ENCODE peak calls at places on chromosomes 3 and 15, in four cellular contexts. S is foreskin fibroblast, R is upper lobe of right lung, W is Calu3. P is an unnamed sample.

GRCh38 chr3:139758654-139759291 is 81.0 kb upstream of the NMNAT3 start:
- DNase-seq in W (no peak), R (no peak), S (peak; percentile 14), P (no peak)

GRCh38 chr3:171813897-171814460 is 3.7 kb upstream of the PLD1 start:
- DNase-seq in R (no peak), W (no peak), S (no peak), P (no peak)

GRCh38 chr3:37814547-37814946 is 47.1 kb upstream of the CTDSPL start:
- DNase-seq in R (no peak), S (no peak), W (no peak), P (peak; percentile 24)

GRCh38 chr3:98902341-98902740 is 846 bp upstream of the DCBLD2 start:
- DNase-seq in R (no peak), W (no peak), S (no peak), P (no peak)

GRCh38 chr3:177041021-177041729 is 156.1 kb downstream of the TBL1XR1 start:
- DNase-seq in W (no peak), R (no peak), S (peak; percentile 16), P (no peak)

GRCh38 chr3:183308746-183309145 is 55.7 kb downstream of the B3GNT5 start:
- DNase-seq in W (no peak), S (no peak), R (no peak), P (no peak)

GRCh38 chr3:143751643-143752178 is 96.6 kb downstream of the SLC9A9 start:
- DNase-seq in R (no peak), W (no peak), S (no peak), P (no peak)

GRCh38 chr3:135503429-135504083 is 462.0 kb upstream of the PPP2R3A start:
- DNase-seq in W (peak; percentile 91), S (peak; percentile 82), R (peak; percentile 79), P (peak; percentile 71)

GRCh38 chr15:43513550-43513949 is 3.9 kb upstream of the MAP1A start:
- DNase-seq in R (no peak), S (peak; percentile 51), W (no peak), P (peak; percentile 18)

GRCh38 chr3:100880072-100880471 is 113.1 kb downstream of the ABI3BP start:
- DNase-seq in R (no peak), W (no peak), S (peak; percentile 52), P (no peak)

GRCh38 chr3:4709336-4709735 is 216.2 kb downstream of the ITPR1 start:
- DNase-seq in R (no peak), S (peak; percentile 79), W (no peak), P (peak; percentile 54)

GRCh38 chr3:169836942-169837275 is 24.2 kb upstream of the LRRC34 start:
- DNase-seq in R (no peak), S (peak; percentile 87), W (no peak), P (peak; percentile 6)

GRCh38 chr15:90749754-90750153 is 32.6 kb downstream of the BLM start:
- DNase-seq in S (no peak), W (no peak), R (no peak), P (no peak)

GRCh38 chr3:16945330-16945729 is 60.6 kb downstream of the PLCL2 start:
- DNase-seq in R (no peak), S (peak; percentile 42), W (no peak), P (peak; percentile 22)

GRCh38 chr15:38721549-38721948 is 156.9 kb upstream of the RASGRP1 start:
- DNase-seq in W (no peak), S (peak; percentile 53), R (no peak), P (peak; percentile 42)

GRCh38 chr3:14267976-14268375 is 89.4 kb downstream of the LSM3 start:
- DNase-seq in S (no peak), W (no peak), R (no peak), P (peak; percentile 12)

GRCh38 chr3:8204846-8205624 is 296.6 kb upstream of the LMCD1 start:
- DNase-seq in R (no peak), W (no peak), S (peak; percentile 86), P (no peak)

GRCh38 chr3:127034990-127035652 is 52.2 kb downstream of the PLXNA1 start:
- DNase-seq in S (no peak), R (peak; percentile 49), W (no peak), P (no peak)

GRCh38 chr15:34951993-34952392 is 17.5 kb downstream of the AQR start:
- DNase-seq in S (peak; percentile 73), R (no peak), W (no peak), P (peak; percentile 13)

GRCh38 chr3:188855690-188856089 is 316.1 kb upstream of the TPRG1 start:
- DNase-seq in R (no peak), S (no peak), W (no peak), P (no peak)

GRCh38 chr3:127694467-127695215 is 21.9 kb downstream of the ABTB1 start:
- DNase-seq in R (peak; percentile 69), S (peak; percentile 37), W (peak; percentile 92), P (peak; percentile 13)

GRCh38 chr3:182808041-182808765 is 14.9 kb downstream of the ATP11B start:
- DNase-seq in S (no peak), R (no peak), W (no peak), P (no peak)

GRCh38 chr3:137163241-137163916 is 205.6 kb downstream of the IL20RB start:
- DNase-seq in S (no peak), W (no peak), R (no peak), P (no peak)

GRCh38 chr3:20683912-20684311 is 497.9 kb upstream of the SGO1 start:
- DNase-seq in W (no peak), R (no peak), S (peak; percentile 81), P (peak; percentile 61)

GRCh38 chr3:20680990-20681628 is 495.1 kb upstream of the SGO1 start:
- DNase-seq in S (peak; percentile 33), R (no peak), W (no peak), P (no peak)

GRCh38 chr3:20682573-20682972 is 496.6 kb upstream of the SGO1 start:
- DNase-seq in W (no peak), R (no peak), S (no peak), P (no peak)
- TF ChIP-seq CTCF in W (no peak), R (no peak), S (no peak), P (no peak)

DNA sequence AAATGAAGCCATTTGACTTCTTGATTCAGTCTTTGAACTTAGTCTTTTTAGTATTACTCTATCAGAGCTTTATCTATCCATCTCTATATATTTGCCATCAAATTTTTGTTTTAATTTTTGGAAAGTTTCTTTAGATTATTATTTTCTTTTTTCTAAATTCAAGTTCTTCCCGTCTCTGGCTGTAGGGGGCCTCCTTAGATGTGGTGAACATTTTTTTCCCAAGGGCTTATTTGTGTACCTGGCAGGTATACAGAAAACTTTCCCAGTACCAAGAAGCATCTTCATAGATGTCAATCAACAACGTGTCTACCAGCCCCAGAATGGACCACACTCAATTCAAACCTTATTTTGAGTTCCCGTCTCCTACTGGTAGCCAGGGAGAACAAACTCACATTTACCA is 486.8 kb upstream of the CNTN4 start:
- DNase-seq in W (no peak), R (no peak), S (no peak), P (no peak)
- TF ChIP-seq CTCF in W (no peak), R (no peak), S (no peak), P (peak; percentile 23)

GRCh38 chr3:26280517-26280916 is 342.1 kb upstream of the LRRC3B start:
- DNase-seq in R (no peak), W (no peak), S (no peak), P (no peak)
- TF ChIP-seq CTCF in R (no peak), W (no peak), S (no peak), P (no peak)

GRCh38 chr15:101723874-101724674 is at the start of gene TARS3:
- DNase-seq in W (peak; percentile 91), R (peak; percentile 99), S (peak; percentile 96), P (peak; percentile 79)
- TF ChIP-seq CTCF in W (no peak), R (peak; percentile 9), S (no peak), P (peak; percentile 19)

DNA sequence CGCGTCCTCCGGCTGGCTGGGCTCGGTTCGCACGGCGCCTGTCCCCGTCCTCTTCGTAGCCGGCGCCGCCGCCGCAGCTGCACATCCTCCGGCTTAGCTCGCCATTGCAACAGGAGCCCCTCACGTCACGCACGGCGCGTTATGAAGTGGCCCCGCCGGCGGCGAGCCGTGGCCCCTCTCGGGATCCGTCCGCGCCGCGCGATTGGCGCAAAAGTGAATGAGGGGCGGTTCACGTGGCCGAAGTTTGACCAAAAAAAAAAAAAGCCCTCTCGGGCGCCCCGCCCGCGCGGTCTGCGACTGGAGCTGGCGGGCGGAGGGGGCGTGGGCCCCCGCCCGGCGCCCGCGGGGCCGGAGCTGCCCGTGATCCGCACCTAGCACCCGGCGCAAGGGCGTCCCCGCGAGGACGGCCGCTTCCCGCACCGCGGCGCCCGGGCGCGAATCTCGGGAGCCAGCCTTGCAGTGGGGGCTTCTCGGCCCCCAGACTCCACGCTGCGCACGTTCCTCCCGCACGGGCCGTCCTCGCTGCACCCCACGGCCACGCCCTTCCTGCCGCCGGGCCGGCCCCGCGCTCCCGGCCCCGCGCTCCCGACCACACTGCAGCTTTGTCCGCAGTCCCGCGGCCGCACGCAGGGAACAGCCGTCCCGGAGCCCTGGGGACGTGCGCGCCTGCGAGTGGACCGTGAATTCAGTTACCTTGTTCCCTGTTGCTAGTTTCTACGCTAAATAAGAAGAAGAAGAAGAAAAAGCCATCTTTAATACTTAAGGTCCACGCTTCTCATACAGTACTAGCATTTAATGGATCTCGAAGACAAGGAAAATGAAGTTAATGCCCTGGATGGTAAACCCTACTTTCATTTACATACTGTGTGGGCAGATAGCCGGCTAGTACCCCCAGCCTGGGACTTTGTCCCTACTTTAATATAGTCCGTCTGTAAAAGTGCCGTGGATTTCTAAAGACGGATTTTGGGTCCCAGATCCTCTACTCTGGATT is at the start of gene CHSY1:
- DNase-seq in S (peak; percentile 98), W (peak; percentile 90), R (peak; percentile 97), P (peak; percentile 89)
- TF ChIP-seq CTCF in S (no peak), W (no peak), R (peak; percentile 19), P (peak; percentile 54)

P was measured in HFFc6.